ENCODE peak calls at places on chromosomes 5 and 9, in four cellular contexts. One of them, this sample, is unnamed.

GRCh38 chr5:74187757-74188156 is 452.8 kb downstream of the ENC1 start:
- DNase-seq in astrocyte of the spinal cord: no peak
- DNase-seq in suprapubic skin: no peak
- DNase-seq in upper lobe of right lung: no peak
- DNase-seq in this sample: no peak

GRCh38 chr5:79846198-79846521 is 144.9 kb downstream of the MTX3 start:
- DNase-seq in suprapubic skin: no peak
- DNase-seq in upper lobe of right lung: no peak
- DNase-seq in astrocyte of the spinal cord: no peak
- DNase-seq in this sample: peak

GRCh38 chr5:170070556-170071412 is 34.9 kb upstream of the FOXI1 start:
- DNase-seq in astrocyte of the spinal cord: peak
- DNase-seq in suprapubic skin: no peak
- DNase-seq in upper lobe of right lung: no peak
- DNase-seq in this sample: no peak

GRCh38 chr5:175654807-175655206 is 3.1 kb upstream of the HRH2 start:
- DNase-seq in upper lobe of right lung: no peak
- DNase-seq in astrocyte of the spinal cord: no peak
- DNase-seq in suprapubic skin: no peak
- DNase-seq in this sample: no peak

GRCh38 chr9:96327694-96328352 is 25.8 kb upstream of the HSD17B3 start:
- DNase-seq in suprapubic skin: no peak
- DNase-seq in upper lobe of right lung: no peak
- DNase-seq in astrocyte of the spinal cord: peak
- DNase-seq in this sample: no peak

GRCh38 chr9:131728961-131729360 is 10.9 kb downstream of the RAPGEF1 start:
- DNase-seq in upper lobe of right lung: no peak
- DNase-seq in suprapubic skin: no peak
- DNase-seq in astrocyte of the spinal cord: no peak
- DNase-seq in this sample: no peak

GRCh38 chr5:164207646-164208045 is 702.2 kb downstream of the MAT2B start:
- DNase-seq in astrocyte of the spinal cord: no peak
- DNase-seq in upper lobe of right lung: no peak
- DNase-seq in suprapubic skin: no peak
- DNase-seq in this sample: no peak

GRCh38 chr5:168611163-168611562 is 32.0 kb upstream of the PANK3 start:
- DNase-seq in suprapubic skin: no peak
- DNase-seq in upper lobe of right lung: no peak
- DNase-seq in astrocyte of the spinal cord: peak
- DNase-seq in this sample: no peak

GRCh38 chr5:135033026-135033861 is 784 bp downstream of the PITX1 start:
- DNase-seq in upper lobe of right lung: no peak
- DNase-seq in suprapubic skin: no peak
- DNase-seq in astrocyte of the spinal cord: peak
- DNase-seq in this sample: no peak

GRCh38 chr9:135369401-135369800 is 110.2 kb upstream of the PPP1R26 start:
- DNase-seq in astrocyte of the spinal cord: no peak
- DNase-seq in upper lobe of right lung: no peak
- DNase-seq in suprapubic skin: no peak
- DNase-seq in this sample: no peak

GRCh38 chr5:55151923-55152842 is 7.8 kb upstream of the GPX8 start:
- DNase-seq in upper lobe of right lung: no peak
- DNase-seq in astrocyte of the spinal cord: peak
- DNase-seq in suprapubic skin: no peak
- DNase-seq in this sample: no peak

GRCh38 chr5:170691623-170692022 is 91.9 kb upstream of the GABRP start:
- DNase-seq in upper lobe of right lung: no peak
- DNase-seq in suprapubic skin: no peak
- DNase-seq in astrocyte of the spinal cord: no peak
- DNase-seq in this sample: no peak

GRCh38 chr5:106290841-106291240 is 1379.9 kb downstream of the EFNA5 start:
- DNase-seq in suprapubic skin: no peak
- DNase-seq in astrocyte of the spinal cord: peak
- DNase-seq in upper lobe of right lung: no peak
- DNase-seq in this sample: no peak

GRCh38 chr5:132210944-132211343 is 16.7 kb downstream of the P4HA2 start:
- DNase-seq in astrocyte of the spinal cord: no peak
- DNase-seq in upper lobe of right lung: no peak
- DNase-seq in suprapubic skin: no peak
- DNase-seq in this sample: no peak

GRCh38 chr9:72667181-72667580 is 145.8 kb downstream of the TMC1 start:
- DNase-seq in upper lobe of right lung: no peak
- DNase-seq in astrocyte of the spinal cord: no peak
- DNase-seq in suprapubic skin: no peak
- DNase-seq in this sample: no peak

GRCh38 chr5:10875201-10875768 is 114.3 kb upstream of the DAP start:
- DNase-seq in astrocyte of the spinal cord: no peak
- DNase-seq in upper lobe of right lung: no peak
- DNase-seq in suprapubic skin: no peak
- DNase-seq in this sample: no peak

GRCh38 chr5:14928661-14929060 is 57.1 kb upstream of the ANKH start:
- DNase-seq in astrocyte of the spinal cord: peak
- DNase-seq in suprapubic skin: no peak
- DNase-seq in upper lobe of right lung: no peak
- DNase-seq in this sample: no peak

GRCh38 chr9:77751341-77752091 is 103.4 kb upstream of the GNA14 start:
- DNase-seq in upper lobe of right lung: no peak
- DNase-seq in astrocyte of the spinal cord: peak
- DNase-seq in suprapubic skin: no peak
- DNase-seq in this sample: no peak

GRCh38 chr9:85743290-85744128 is 1.8 kb upstream of the AGTPBP1 start:
- DNase-seq in suprapubic skin: peak
- DNase-seq in upper lobe of right lung: peak
- DNase-seq in astrocyte of the spinal cord: peak
- DNase-seq in this sample: no peak

GRCh38 chr5:121982500-121983261 is 20.9 kb downstream of the SRFBP1 start:
- DNase-seq in suprapubic skin: no peak
- DNase-seq in astrocyte of the spinal cord: peak
- DNase-seq in upper lobe of right lung: no peak
- DNase-seq in this sample: no peak

GRCh38 chr5:125176005-125176390 is 429.6 kb upstream of the ZNF608 start:
- DNase-seq in astrocyte of the spinal cord: no peak
- DNase-seq in upper lobe of right lung: no peak
- DNase-seq in suprapubic skin: no peak
- DNase-seq in this sample: no peak

GRCh38 chr5:84344788-84345187 is 39.9 kb downstream of the EDIL3 start:
- DNase-seq in suprapubic skin: no peak
- DNase-seq in upper lobe of right lung: no peak
- DNase-seq in astrocyte of the spinal cord: no peak
- DNase-seq in this sample: no peak

GRCh38 chr5:172142709-172143215 is 45.3 kb downstream of the STK10 start:
- DNase-seq in upper lobe of right lung: no peak
- DNase-seq in astrocyte of the spinal cord: no peak
- DNase-seq in suprapubic skin: no peak
- DNase-seq in this sample: no peak

GRCh38 chr5:153629496-153629895 is 139.0 kb downstream of the GRIA1 start:
- DNase-seq in upper lobe of right lung: no peak
- DNase-seq in astrocyte of the spinal cord: no peak
- DNase-seq in suprapubic skin: no peak
- DNase-seq in this sample: no peak

GRCh38 chr5:30866142-30866541 is 327.3 kb upstream of the CDH6 start:
- DNase-seq in upper lobe of right lung: no peak
- DNase-seq in suprapubic skin: no peak
- DNase-seq in astrocyte of the spinal cord: no peak
- DNase-seq in this sample: no peak

GRCh38 chr5:50665091-50665490 is 1.3 kb upstream of the PARP8 start:
- DNase-seq in upper lobe of right lung: no peak
- DNase-seq in astrocyte of the spinal cord: no peak
- DNase-seq in suprapubic skin: no peak
- DNase-seq in this sample: no peak

GRCh38 chr5:50663636-50664035 is 2.8 kb upstream of the PARP8 start:
- DNase-seq in suprapubic skin: no peak
- DNase-seq in astrocyte of the spinal cord: no peak
- DNase-seq in upper lobe of right lung: peak
- DNase-seq in this sample: no peak

GRCh38 chr5:50667653-50668403 is 1.4 kb downstream of the PARP8 start:
- DNase-seq in upper lobe of right lung: peak
- DNase-seq in astrocyte of the spinal cord: peak
- DNase-seq in suprapubic skin: peak
- DNase-seq in this sample: peak

GRCh38 chr5:50666261-50667078 is at the start of gene PARP8:
- DNase-seq in suprapubic skin: peak
- DNase-seq in astrocyte of the spinal cord: peak
- DNase-seq in upper lobe of right lung: peak
- DNase-seq in this sample: peak

GRCh38 chr5:50667079-50667652 is 729 bp downstream of the PARP8 start:
- DNase-seq in upper lobe of right lung: peak
- DNase-seq in suprapubic skin: peak
- DNase-seq in astrocyte of the spinal cord: peak
- DNase-seq in this sample: no peak
- TF ChIP-seq CTCF in upper lobe of right lung: no peak
- TF ChIP-seq CTCF in suprapubic skin: no peak
- TF ChIP-seq CTCF in astrocyte of the spinal cord: no peak
- TF ChIP-seq CTCF in this sample: no peak

DNA sequence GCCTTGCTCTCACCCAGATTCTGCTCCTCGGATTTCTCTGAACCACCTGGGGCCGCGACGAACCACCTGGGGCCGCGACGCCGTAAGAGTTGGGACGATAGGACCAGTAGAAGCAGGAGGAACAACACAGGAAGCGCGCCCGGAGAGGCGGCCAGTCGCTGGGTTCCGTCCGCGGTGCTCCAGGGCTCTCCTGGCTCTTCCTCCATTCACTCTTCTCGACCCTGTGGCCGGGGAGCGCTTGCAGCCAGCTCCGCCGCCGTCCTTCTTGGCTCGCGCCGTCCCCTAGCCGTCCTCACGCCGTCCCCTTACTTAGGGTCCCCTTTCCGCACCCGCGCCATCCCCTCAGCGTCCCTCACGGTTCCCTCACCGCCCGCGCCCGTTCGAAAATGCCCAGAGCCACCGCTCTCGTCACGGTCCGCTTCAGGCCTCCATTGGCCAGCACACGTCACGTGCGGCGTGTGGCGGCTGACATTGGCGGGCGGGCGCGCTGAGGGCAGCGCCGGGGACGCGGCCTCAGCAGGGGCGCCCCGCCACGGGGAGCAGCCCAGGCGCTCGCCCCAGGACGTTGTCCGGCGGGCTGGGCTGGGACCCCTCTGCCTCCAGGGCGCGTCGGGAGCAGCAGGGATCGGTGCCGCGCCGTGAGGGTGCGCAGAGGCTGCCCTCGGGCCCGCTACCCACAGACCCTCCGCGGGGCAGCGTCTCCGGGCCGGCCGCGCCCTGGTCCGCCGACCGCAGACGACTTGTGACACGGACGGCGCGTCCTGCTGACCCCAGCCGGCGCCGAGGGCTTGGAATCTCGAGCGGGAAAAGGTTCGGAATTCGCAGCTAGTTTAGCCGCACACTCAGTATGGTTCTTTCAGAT is 53.7 kb upstream of the PTPDC1 start:
- DNase-seq in astrocyte of the spinal cord: peak
- DNase-seq in upper lobe of right lung: peak
- DNase-seq in suprapubic skin: peak
- DNase-seq in this sample: peak
- TF ChIP-seq CTCF in astrocyte of the spinal cord: no peak
- TF ChIP-seq CTCF in upper lobe of right lung: no peak
- TF ChIP-seq CTCF in suprapubic skin: no peak
- TF ChIP-seq CTCF in this sample: no peak

GRCh38 chr9:137787786-137788505 is 89.6 kb upstream of the CACNA1B start:
- DNase-seq in upper lobe of right lung: peak
- DNase-seq in suprapubic skin: no peak
- DNase-seq in astrocyte of the spinal cord: no peak
- DNase-seq in this sample: no peak
- TF ChIP-seq CTCF in upper lobe of right lung: no peak
- TF ChIP-seq CTCF in suprapubic skin: no peak
- TF ChIP-seq CTCF in astrocyte of the spinal cord: no peak
- TF ChIP-seq CTCF in this sample: no peak

DNA sequence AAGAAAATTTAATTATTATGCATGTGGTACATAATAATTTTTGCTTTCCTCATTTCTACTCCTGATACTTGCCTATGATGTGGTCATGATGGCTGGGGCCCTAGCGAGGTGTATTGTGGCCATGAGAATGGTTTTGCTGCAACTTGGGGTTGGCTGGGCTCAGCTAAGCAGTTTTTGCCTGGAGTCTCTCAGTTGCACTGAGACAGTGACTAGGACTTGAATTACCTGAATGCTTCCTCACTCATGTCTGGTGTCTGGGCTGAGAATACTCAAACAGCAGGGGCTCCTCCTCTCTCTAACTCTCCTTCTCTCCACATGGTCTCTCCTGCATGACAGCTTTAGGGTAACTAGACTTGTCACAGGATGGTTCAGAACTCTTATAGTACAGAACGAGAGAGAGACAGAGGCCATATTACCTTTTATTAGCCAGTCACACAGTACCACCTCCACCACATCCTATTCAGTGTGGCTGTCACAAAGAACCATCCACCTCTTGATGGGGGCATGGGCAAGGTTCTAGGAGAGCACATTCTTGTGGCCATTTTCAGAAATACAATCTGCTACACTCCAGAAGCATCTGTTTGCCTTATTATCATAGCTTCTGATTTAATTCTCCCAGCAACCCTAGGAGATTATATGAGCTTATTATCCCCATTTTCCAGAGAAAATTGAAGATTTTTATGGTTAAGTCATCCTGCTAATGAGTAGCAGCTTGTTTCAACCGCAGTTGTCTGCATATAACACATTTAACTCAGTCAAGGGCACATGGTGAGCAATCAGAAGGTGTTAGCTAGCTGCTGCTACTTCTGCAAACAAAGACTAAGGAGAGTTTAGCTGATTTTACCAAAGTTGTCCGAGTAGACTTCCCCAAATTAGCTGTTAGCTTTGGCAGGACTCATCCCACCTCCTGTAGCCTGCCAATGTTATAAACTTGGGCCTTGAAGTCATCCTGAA is 245.1 kb downstream of the DOCK8 start:
- DNase-seq in astrocyte of the spinal cord: no peak
- DNase-seq in suprapubic skin: no peak
- DNase-seq in upper lobe of right lung: no peak
- DNase-seq in this sample: no peak
- TF ChIP-seq CTCF in astrocyte of the spinal cord: no peak
- TF ChIP-seq CTCF in suprapubic skin: no peak
- TF ChIP-seq CTCF in upper lobe of right lung: no peak
- TF ChIP-seq CTCF in this sample: no peak

This sample was measured in osteocyte.